ENCODE peak calls at places on chromosomes 16 and 17, in four cellular contexts. U is lung, K is Peyer's patch, Z is cardiac muscle cell. F is an unnamed sample. For H3K9me3, the result is how much of the 10 kb centered on the place peaks cover.

GRCh38 chr16:22366371-22366770 is 8.0 kb downstream of the CDR2 start:
- DNase-seq in U (no peak), K (no peak), Z (no peak), F (no peak)

GRCh38 chr16:80463303-80463702 is 77.5 kb upstream of the DYNLRB2 start:
- DNase-seq in U (no peak), K (no peak), Z (no peak), F (no peak)

GRCh38 chr16:57444711-57445110 is 2.5 kb downstream of the CIAPIN1 start:
- DNase-seq in U (no peak), K (no peak), Z (no peak), F (no peak)

GRCh38 chr17:72434991-72435618 is 314.3 kb downstream of the SOX9 start:
- DNase-seq in U (no peak), K (no peak), Z (no peak), F (no peak)

GRCh38 chr16:46916980-46917379 is 32.8 kb downstream of the GPT2 start:
- DNase-seq in U (no peak), K (no peak), Z (no peak), F (no peak)

GRCh38 chr16:4570086-4570485 is 13.9 kb downstream of the C16orf96 start:
- DNase-seq in U (no peak), K (no peak), Z (no peak), F (no peak)

GRCh38 chr16:81181013-81181720 is 57.3 kb upstream of the BCO1 start:
- DNase-seq in U (peak), K (peak), Z (peak), F (no peak)

GRCh38 chr16:77143364-77143763 is 47.6 kb upstream of the MON1B start:
- DNase-seq in U (no peak), K (no peak), Z (no peak), F (no peak)

GRCh38 chr16:70653809-70654771 is 7.7 kb downstream of the IL34 start:
- DNase-seq in U (peak), K (peak), Z (peak), F (peak)

GRCh38 chr17:68238894-68239293 is 8.9 kb upstream of the AMZ2 start:
- DNase-seq in U (no peak), K (no peak), Z (no peak), F (no peak)

GRCh38 chr17:78341559-78342437 is 18.1 kb downstream of the SOCS3 start:
- DNase-seq in U (no peak), K (no peak), Z (peak), F (no peak)

GRCh38 chr16:48409839-48410610 is 24.8 kb upstream of the SIAH1 start:
- DNase-seq in U (peak), K (no peak), Z (no peak), F (no peak)

GRCh38 chr17:29135464-29135863 is 44.7 kb downstream of the MYO18A start:
- DNase-seq in U (no peak), K (no peak), Z (no peak), F (no peak)

GRCh38 chr16:58348986-58349385 is 43.3 kb upstream of the GINS3 start:
- DNase-seq in U (no peak), K (no peak), Z (no peak), F (no peak)

GRCh38 chr17:69327060-69327831 is at the start of gene ABCA5:
- DNase-seq in U (peak), K (peak), Z (peak), F (peak)

GRCh38 chr17:45052052-45052772 is 780 bp upstream of the DCAKD start:
- DNase-seq in U (peak), K (peak), Z (peak), F (peak)

GRCh38 chr17:57352658-57353057 is 96.3 kb downstream of the MSI2 start:
- DNase-seq in U (no peak), K (no peak), Z (no peak), F (no peak)

DNA sequence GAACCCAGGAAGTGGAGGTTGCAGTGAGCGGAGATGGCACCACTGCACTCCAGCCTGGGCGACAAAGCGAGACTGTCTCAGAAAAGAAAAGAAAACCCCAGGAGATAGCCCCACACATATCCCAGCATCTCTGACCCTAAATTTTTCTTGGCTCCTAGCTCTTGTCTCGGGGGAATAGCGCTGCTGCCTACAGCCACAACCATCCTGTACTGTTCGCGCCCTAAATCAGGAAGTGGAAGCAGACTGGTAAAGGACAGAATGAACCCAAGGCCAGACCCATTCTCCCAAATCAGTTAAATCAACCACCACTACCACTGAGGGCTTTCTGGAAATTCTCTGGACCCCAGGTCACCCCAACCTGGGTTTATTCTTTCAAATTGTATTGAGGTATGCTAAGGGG is 1.7 kb downstream of the CTDNEP1 start:
- DNase-seq in U (no peak), K (no peak), Z (no peak), F (no peak)
- H3K27ac ChIP-seq in U (no peak), K (no peak), Z (peak), F (no peak)

GRCh38 chr17:5184284-5184683 is 7.4 kb downstream of the ZNF594 start:
- DNase-seq in U (no peak), K (no peak), Z (no peak), F (no peak)
- H3K9me3 ChIP-seq in U (under half), K (half or more), Z (under half), F (half or more)

GRCh38 chr16:84361546-84361945 is 6.8 kb upstream of the ATP2C2 start:
- DNase-seq in U (no peak), K (no peak), Z (no peak), F (no peak)
- TF ChIP-seq CTCF in U (no peak), K (no peak), Z (no peak), F (no peak)

GRCh38 chr16:66507731-66508239 is 42.1 kb downstream of the TK2 start:
- DNase-seq in U (no peak), K (no peak), Z (no peak), F (no peak)

GRCh38 chr16:66510298-66510697 is 39.6 kb downstream of the TK2 start:
- DNase-seq in U (no peak), K (no peak), Z (no peak), F (no peak)

GRCh38 chr16:66509576-66509975 is 40.3 kb downstream of the TK2 start:
- DNase-seq in U (no peak), K (peak), Z (no peak), F (no peak)

GRCh38 chr16:66508261-66508913 is 41.5 kb downstream of the TK2 start:
- DNase-seq in U (peak), K (peak), Z (no peak), F (no peak)

DNA sequence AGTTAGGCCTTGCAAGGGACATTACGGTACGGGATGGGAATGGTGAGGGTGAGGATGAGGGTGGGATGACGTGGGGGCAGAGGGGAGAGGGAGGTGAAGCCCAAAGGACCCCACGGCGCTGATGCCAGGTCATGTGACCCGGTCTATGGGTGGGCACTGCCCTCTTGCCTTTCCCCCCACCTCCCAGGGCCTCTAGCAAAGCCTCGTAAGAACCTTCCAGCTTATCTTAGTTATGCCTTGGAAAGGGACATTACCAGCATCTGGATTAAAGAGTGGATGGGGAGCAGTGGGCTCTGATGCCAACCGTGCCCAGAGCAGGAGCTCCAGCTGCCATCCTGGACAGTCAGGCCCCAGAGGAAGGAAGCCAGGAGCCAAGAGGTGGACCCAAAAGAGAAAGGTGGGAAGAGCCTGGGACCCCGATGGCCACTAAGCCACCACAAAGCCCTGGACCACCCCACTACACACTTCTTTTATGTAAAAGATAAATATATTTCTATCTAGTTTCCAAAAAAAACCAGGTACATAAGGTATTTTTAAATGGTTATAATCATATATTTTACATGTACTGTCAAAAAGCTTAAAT is 40.9 kb downstream of the TK2 start:
- DNase-seq in U (no peak), K (no peak), Z (no peak), F (no peak)
- H3K27ac ChIP-seq in U (peak), K (peak), Z (no peak), F (no peak)

DNA sequence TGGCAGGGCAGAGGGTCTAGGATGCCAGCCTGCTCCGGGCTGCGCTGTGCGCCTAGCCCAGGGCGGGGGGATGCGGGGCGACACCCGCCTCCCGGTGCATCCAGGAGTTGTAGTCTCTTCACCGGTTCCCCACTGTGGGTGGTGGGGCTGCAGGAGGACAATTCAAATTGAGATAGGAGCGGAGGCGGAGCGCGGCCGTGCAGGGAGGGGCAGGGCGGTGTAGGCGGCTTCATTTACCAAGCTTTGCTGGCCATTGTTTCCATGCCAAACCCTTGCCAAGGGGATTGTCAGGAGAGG is 2047.4 kb downstream of the TP53TG3F start:
- DNase-seq in U (no peak), K (no peak), Z (no peak), F (no peak)
- H3K9me3 ChIP-seq in U (under half), K (under half), Z (under half), F (under half)

GRCh38 chr17:76737082-76737675 is at the start of gene SRSF2:
- DNase-seq in U (peak), K (peak), Z (peak), F (peak)
- TF ChIP-seq CTCF in U (no peak), K (peak), Z (no peak), F (no peak)

DNA sequence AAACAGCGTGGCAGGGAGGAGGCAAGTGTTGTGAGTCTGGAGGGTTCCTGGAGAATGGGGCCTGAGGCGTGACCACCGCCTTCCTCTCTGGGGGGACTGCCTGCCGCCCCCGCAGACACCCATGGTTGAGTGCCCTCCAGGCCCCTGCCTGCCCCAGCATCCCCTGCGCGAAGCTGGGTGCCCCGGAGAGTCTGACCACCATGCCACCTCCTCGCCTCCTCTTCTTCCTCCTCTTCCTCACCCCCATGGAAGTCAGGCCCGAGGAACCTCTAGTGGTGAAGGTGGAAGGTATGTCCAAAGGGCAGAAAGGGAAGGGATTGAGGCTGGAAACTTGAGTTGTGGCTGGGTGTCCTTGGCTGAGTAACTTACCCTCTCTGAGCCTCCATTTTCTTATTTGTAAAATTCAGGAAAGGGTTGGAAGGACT is at the start of gene CD19:
- DNase-seq in U (no peak), K (peak), Z (no peak), F (no peak)
- H3K27ac ChIP-seq in U (no peak), K (no peak), Z (peak), F (no peak)

GRCh38 chr16:3439637-3440036 is 3.7 kb downstream of the ZNF597 start:
- DNase-seq in U (no peak), K (no peak), Z (no peak), F (no peak)

GRCh38 chr16:3431779-3432219 is 11.5 kb downstream of the ZNF597 start:
- DNase-seq in U (peak), K (no peak), Z (no peak), F (peak)

DNA sequence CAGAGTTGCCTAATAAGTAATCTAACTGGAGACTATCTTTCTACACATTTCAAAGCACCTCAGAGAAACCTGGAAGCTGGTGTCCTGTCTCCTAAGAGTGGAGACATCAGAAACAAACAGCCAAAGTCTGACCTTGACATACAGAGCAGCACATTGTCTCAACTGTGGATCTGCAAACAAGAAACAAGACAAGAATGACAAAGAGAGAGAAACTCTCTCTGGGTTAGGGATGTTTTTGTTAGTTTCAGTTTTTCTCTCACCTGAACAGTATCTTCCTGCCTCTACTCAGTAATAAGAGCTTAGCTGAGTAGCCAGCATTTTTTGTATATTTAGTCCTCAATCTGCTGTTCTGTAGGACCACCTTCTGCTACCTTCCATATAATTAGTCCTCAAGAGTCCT is 8.9 kb downstream of the ZNF597 start:
- DNase-seq in U (no peak), K (no peak), Z (no peak), F (no peak)
- H3K9me3 ChIP-seq in U (under half), K (under half), Z (under half), F (under half)